ENCODE peak calls at places on chromosomes 2 and 18, in five cellular contexts. I, G, W, V and Z are unnamed samples.

GRCh38 chr18:74622079-74622478 is 24.4 kb downstream of the ZNF407 start:
- DNase-seq in I (no peak), V (no peak), G (no peak), W (no peak), Z (no peak)

GRCh38 chr2:18132697-18133096 is 254.2 kb downstream of the KCNS3 start:
- DNase-seq in W (no peak), V (no peak), I (no peak), G (no peak), Z (no peak)

GRCh38 chr18:48539406-48540328 is 836 bp downstream of the CTIF start:
- DNase-seq in V (no peak), G (peak; percentile 79), I (peak; percentile 65), W (peak; percentile 56), Z (peak; percentile 54)

GRCh38 chr2:147714582-147714981 is 130.2 kb upstream of the ACVR2A start:
- DNase-seq in I (no peak), W (no peak), V (no peak), G (no peak), Z (no peak)

GRCh38 chr2:80852079-80852807 is 547.7 kb upstream of the LRRTM1 start:
- DNase-seq in W (no peak), V (no peak), G (no peak), I (no peak), Z (no peak)

GRCh38 chr2:66456183-66457041 is 21.5 kb downstream of the MEIS1 start:
- DNase-seq in G (no peak), V (no peak), W (no peak), I (no peak), Z (no peak)

GRCh38 chr18:65750421-65751144 is at the start of gene CDH7:
- DNase-seq in I (no peak), W (no peak), V (peak; percentile 16), G (no peak), Z (no peak)

GRCh38 chr2:113060396-113060795 is 1.4 kb downstream of the IL36RN start:
- DNase-seq in V (no peak), G (no peak), I (no peak), W (no peak), Z (no peak)

GRCh38 chr2:96158554-96158940 is 13.3 kb upstream of the DUSP2 start:
- DNase-seq in V (no peak), I (peak; percentile 43), W (no peak), G (peak; percentile 56), Z (peak; percentile 40)

GRCh38 chr2:60818272-60818671 is 62.2 kb downstream of the PAPOLG start:
- DNase-seq in I (no peak), G (no peak), W (no peak), V (no peak), Z (no peak)

GRCh38 chr2:135701442-135701841 is 40.2 kb upstream of the UBXN4 start:
- DNase-seq in V (no peak), G (no peak), W (no peak), I (no peak), Z (no peak)

GRCh38 chr2:182164686-182165085 is 179.0 kb downstream of the PPP1R1C start:
- DNase-seq in I (no peak), W (no peak), V (no peak), G (no peak), Z (no peak)

GRCh38 chr2:101435011-101435862 is 39.7 kb downstream of the RFX8 start:
- DNase-seq in I (no peak), W (no peak), V (no peak), G (no peak), Z (no peak)

GRCh38 chr18:8175486-8176061 is 433.7 kb upstream of the RAB12 start:
- DNase-seq in W (no peak), V (no peak), G (no peak), I (no peak), Z (no peak)

GRCh38 chr2:190714958-190715357 is 66.1 kb downstream of the NAB1 start:
- DNase-seq in V (no peak), G (no peak), I (no peak), W (no peak), Z (no peak)

GRCh38 chr18:9915291-9916066 is 1.7 kb downstream of the VAPA start:
- DNase-seq in G (no peak), W (no peak), V (no peak), I (no peak), Z (peak; percentile 64)

GRCh38 chr18:9914584-9915290 is 921 bp downstream of the VAPA start:
- DNase-seq in G (peak; percentile 84), V (peak; percentile 71), W (peak; percentile 90), I (peak; percentile 89), Z (peak; percentile 90)

GRCh38 chr18:9913151-9913525 is 678 bp upstream of the VAPA start:
- DNase-seq in I (no peak), W (no peak), G (no peak), V (no peak), Z (no peak)

GRCh38 chr18:9914334-9914583 is 443 bp downstream of the VAPA start:
- DNase-seq in G (no peak), W (no peak), I (no peak), V (no peak), Z (no peak)

GRCh38 chr18:9913526-9914333 is at the start of gene VAPA:
- DNase-seq in W (peak; percentile 96), G (peak; percentile 98), V (peak; percentile 94), I (peak; percentile 98), Z (peak; percentile 99)
- TF ChIP-seq POLR2A in W (peak; percentile 95), G (peak; percentile 95), V (peak; percentile 96), I (peak; percentile 95), Z (peak; percentile 98)

DNA sequence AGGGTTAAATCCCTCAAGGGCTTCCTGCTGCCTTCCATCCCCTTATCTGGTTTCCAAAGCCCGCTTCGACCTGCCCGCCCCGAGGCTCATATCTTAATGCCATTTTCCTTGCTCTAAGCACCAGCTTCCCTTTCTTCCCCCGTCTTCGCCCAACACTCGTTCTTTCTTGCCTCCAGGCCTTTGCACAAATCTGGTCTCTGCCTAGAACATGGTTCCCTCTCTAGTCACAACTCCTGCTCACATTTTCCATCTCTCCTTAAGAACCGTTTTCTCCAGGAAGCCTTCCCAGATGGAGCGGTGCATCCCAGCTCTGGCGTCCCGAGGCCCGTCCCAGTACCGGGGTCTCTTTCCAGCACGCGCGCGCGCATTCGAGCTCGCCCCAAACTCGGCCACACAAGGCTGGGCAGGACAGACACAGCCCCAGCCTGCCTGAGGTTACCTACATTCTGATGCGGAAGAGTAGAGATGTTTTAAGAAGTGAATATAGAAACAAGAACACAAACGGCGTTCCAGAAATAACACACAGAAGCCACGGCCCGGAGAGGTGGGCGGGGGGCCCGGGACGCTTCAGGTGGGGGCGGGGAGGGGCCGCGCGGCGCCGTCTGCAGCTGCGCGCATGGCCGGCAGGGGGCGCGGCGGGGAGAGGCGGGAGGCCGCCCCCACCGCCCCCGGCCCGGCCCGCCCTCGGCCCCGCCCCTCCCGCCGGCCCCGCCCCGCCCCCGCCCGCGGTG is at the start of gene DGKD:
- DNase-seq in V (peak; percentile 38), I (peak; percentile 72), W (peak; percentile 36), G (peak; percentile 76), Z (peak; percentile 89)
- TF ChIP-seq POLR2A in V (no peak), I (no peak), W (no peak), G (no peak), Z (no peak)

GRCh38 chr18:49847524-49847923 is 34.2 kb upstream of the ACAA2 start:
- DNase-seq in G (no peak), V (no peak), W (no peak), I (no peak), Z (no peak)

GRCh38 chr18:49850636-49851035 is 37.3 kb upstream of the ACAA2 start:
- DNase-seq in W (no peak), V (no peak), I (no peak), G (no peak), Z (no peak)

GRCh38 chr18:49851624-49852023 is 38.3 kb upstream of the ACAA2 start:
- DNase-seq in W (no peak), V (no peak), I (no peak), G (no peak), Z (no peak)

GRCh38 chr18:49848115-49848514 is 34.8 kb upstream of the ACAA2 start:
- DNase-seq in V (no peak), I (no peak), G (no peak), W (no peak), Z (no peak)

DNA sequence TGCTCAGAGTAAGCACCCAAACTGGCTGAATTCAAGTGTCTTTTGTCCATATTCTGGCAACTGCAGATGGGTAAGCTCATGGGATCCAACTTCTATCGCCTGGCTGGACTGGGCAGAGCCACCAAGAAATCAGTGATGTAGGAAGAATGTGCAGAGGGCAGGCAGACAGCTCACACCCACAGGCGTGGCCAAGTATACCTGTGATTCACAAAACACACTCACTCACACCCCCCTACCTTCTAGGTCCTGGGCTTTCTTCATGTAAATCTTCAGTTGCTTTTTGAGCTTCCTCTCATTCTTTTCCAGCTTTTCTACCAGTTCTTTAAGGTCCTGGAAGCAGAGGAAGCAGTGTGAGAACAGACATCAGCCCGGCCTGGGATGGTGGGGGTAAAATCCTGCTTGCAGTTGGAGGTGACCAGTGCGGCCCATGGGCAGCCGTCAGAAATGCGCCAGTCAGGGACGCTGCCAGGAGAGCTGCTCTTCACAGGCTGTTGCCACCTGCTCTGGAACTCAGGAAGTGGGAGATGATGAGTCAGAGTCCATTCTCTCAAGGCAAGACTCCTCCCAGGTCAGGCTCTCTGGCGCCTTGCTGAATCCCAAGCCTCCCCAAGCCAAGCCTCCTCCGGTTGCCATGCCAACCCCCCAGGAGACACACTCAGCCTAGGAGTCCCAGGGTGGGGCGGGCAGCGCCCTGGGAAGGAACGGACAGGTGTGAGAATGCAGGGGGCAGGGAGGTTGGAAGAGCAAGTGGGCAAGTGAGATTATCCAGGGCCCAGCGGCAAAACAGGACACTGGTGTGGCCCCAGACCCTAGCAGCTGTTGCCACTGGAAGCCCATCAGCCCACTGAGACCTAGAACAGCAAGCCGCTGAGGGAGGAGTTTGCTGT is 36.2 kb upstream of the ACAA2 start:
- DNase-seq in W (peak; percentile 34), V (no peak), I (no peak), G (no peak), Z (no peak)
- TF ChIP-seq POLR2A in W (no peak), V (no peak), I (no peak), G (no peak), Z (no peak)

GRCh38 chr2:31018280-31018679 is 120.0 kb downstream of the GALNT14 start:
- DNase-seq in V (no peak), W (no peak), I (no peak), G (no peak), Z (no peak)

GRCh38 chr2:31023550-31023949 is 114.7 kb downstream of the GALNT14 start:
- DNase-seq in V (no peak), I (no peak), W (no peak), G (no peak), Z (no peak)

DNA sequence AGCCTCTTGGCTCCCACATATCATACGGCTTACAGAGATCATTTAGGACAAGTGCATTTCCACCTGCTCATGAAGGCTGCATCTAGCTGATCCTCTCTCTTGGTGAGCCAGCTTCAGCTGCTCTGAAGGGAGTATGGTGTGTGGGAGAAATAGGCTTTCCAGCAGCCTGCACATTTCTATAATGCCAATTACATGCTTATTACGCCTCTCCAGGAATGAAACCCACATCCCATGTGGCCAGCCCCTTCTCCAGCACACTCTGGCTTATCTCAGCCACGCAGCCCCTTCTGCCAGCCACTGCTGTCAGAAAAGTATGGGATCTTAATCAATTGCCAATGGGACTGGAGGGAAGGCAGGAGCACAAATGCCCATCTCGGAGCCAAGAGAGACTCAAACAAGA is 117.5 kb downstream of the GALNT14 start:
- DNase-seq in G (no peak), I (no peak), V (no peak), W (no peak), Z (no peak)
- TF ChIP-seq POLR2A in G (no peak), I (no peak), V (no peak), W (no peak), Z (no peak)